ENCODE peak calls at places on chromosomes 11 and 22, in four cellular contexts. Y, E, Z and T are unnamed samples.

GRCh38 chr11:112050721-112051120 is 23.1 kb downstream of the PIH1D2 start:
- DNase-seq in E (no peak), Z (peak; percentile 25), Y (no peak), T (no peak)

GRCh38 chr22:29797351-29797750 is 30.2 kb downstream of the UQCR10 start:
- DNase-seq in Z (no peak), Y (no peak), E (no peak), T (no peak)

GRCh38 chr11:17695454-17696441 is 23.6 kb upstream of the MYOD1 start:
- DNase-seq in Z (no peak), E (no peak), Y (no peak), T (no peak)

GRCh38 chr22:46827781-46828180 is 65.3 kb downstream of the TBC1D22A start:
- DNase-seq in E (no peak), Z (no peak), Y (no peak), T (no peak)

GRCh38 chr11:9651899-9652748 is 11.8 kb upstream of the SWAP70 start:
- DNase-seq in Z (no peak), Y (no peak), E (peak; percentile 24), T (no peak)

GRCh38 chr22:45516923-45517675 is 14.4 kb downstream of the FBLN1 start:
- DNase-seq in E (no peak), Z (no peak), Y (no peak), T (no peak)

GRCh38 chr11:119144825-119145476 is 3.9 kb upstream of the ABCG4 start:
- DNase-seq in Z (peak; percentile 22), E (no peak), Y (peak; percentile 12), T (peak; percentile 67)

GRCh38 chr11:65549088-65549487 is 9.1 kb downstream of the LTBP3 start:
- DNase-seq in Y (no peak), E (no peak), Z (no peak), T (no peak)

GRCh38 chr22:46422896-46423295 is 87.4 kb downstream of the TRMU start:
- DNase-seq in Z (no peak), Y (no peak), E (no peak), T (no peak)

GRCh38 chr11:19946681-19947080 is 213.6 kb downstream of the DBX1 start:
- DNase-seq in Z (no peak), Y (no peak), E (no peak), T (no peak)

GRCh38 chr22:45552580-45553332 is 50.1 kb downstream of the FBLN1 start:
- DNase-seq in Y (no peak), E (no peak), Z (no peak), T (peak; percentile 59)

GRCh38 chr11:72230764-72231365 is 6.3 kb downstream of the INPPL1 start:
- DNase-seq in Z (no peak), Y (no peak), E (no peak), T (no peak)

GRCh38 chr11:85752890-85753581 is 57.9 kb downstream of the SYTL2 start:
- DNase-seq in Z (peak; percentile 19), E (peak; percentile 97), Y (no peak), T (peak; percentile 68)

GRCh38 chr11:2747236-2748015 is 47.6 kb upstream of the KCNQ1OT1 start:
- DNase-seq in Z (no peak), Y (no peak), E (no peak), T (no peak)